ENCODE peak calls at places on chromosomes 4 and X, in five cellular contexts. G is ovary, A is pancreas, K is sigmoid colon, X is lower lobe of right lung. Q is an unnamed sample.

GRCh38 chrX:65502618-65503017 is 32.0 kb downstream of the LAS1L start:
- DNase-seq in A (no peak), K (no peak), X (no peak), G (no peak), Q (no peak)

GRCh38 chr4:176499518-176499917 is 179.8 kb downstream of the SPCS3 start:
- DNase-seq in K (no peak), G (no peak), A (no peak), X (no peak), Q (no peak)

GRCh38 chr4:74056858-74057562 is 18.5 kb upstream of the CXCL3 start:
- DNase-seq in K (no peak), X (no peak), A (no peak), G (no peak), Q (no peak)

GRCh38 chrX:97074400-97074799 is 190.7 kb downstream of the RPA4 start:
- DNase-seq in A (no peak), G (no peak), K (no peak), X (no peak), Q (no peak)

GRCh38 chr4:76930721-76931481 is 18.7 kb upstream of the SEPTIN11 start:
- DNase-seq in G (no peak), K (no peak), A (no peak), X (no peak), Q (no peak)

GRCh38 chr4:187937557-187937956 is 58.0 kb upstream of the ZFP42 start:
- DNase-seq in K (no peak), G (no peak), A (no peak), X (no peak), Q (no peak)

GRCh38 chr4:106615961-106616360 is 247.4 kb upstream of the GIMD1 start:
- DNase-seq in A (no peak), X (no peak), G (no peak), K (no peak), Q (no peak)

GRCh38 chr4:38687571-38688011 is 23.6 kb downstream of the KLF3 start:
- DNase-seq in G (no peak), K (no peak), A (no peak), X (no peak), Q (no peak)

GRCh38 chrX:16870861-16871584 is 861 bp upstream of the RBBP7 start:
- DNase-seq in A (peak), X (peak), K (peak), G (no peak), Q (peak)

GRCh38 chr4:118346495-118346894 is 6.3 kb downstream of the PRSS12 start:
- DNase-seq in X (no peak), A (no peak), K (no peak), G (no peak), Q (no peak)

GRCh38 chrX:17860179-17860780 is 818 bp downstream of the RAI2 start:
- DNase-seq in X (no peak), K (peak), A (no peak), G (peak), Q (no peak)

GRCh38 chr4:119570401-119570800 is 58.2 kb downstream of the PDE5A start:
- DNase-seq in G (no peak), A (no peak), K (no peak), X (no peak), Q (no peak)

GRCh38 chr4:183503497-183504063 is 1.3 kb upstream of the ING2 start:
- DNase-seq in K (no peak), X (no peak), G (no peak), A (no peak), Q (no peak)

GRCh38 chr4:51831133-51831532 is 11.8 kb upstream of the DCUN1D4 start:
- DNase-seq in G (peak), A (peak), K (peak), X (peak), Q (peak)

GRCh38 chr4:70251945-70252277 is 9.5 kb downstream of the CSN3 start:
- DNase-seq in A (no peak), K (no peak), X (no peak), G (no peak), Q (no peak)

GRCh38 chr4:11598591-11598990 is 169.9 kb upstream of the HS3ST1 start:
- DNase-seq in G (no peak), X (no peak), A (no peak), K (no peak), Q (no peak)

GRCh38 chr4:18664051-18664450 is 642.5 kb upstream of the LCORL start:
- DNase-seq in G (no peak), A (no peak), X (no peak), K (no peak), Q (peak)

GRCh38 chr4:52202931-52203330 is 151.8 kb downstream of the SPATA18 start:
- DNase-seq in K (no peak), G (no peak), A (no peak), X (no peak), Q (no peak)

GRCh38 chr4:31657859-31658258 is 937.7 kb downstream of the PCDH7 start:
- DNase-seq in K (no peak), G (no peak), X (no peak), A (no peak), Q (no peak)

GRCh38 chrX:20427173-20427770 is 160.6 kb upstream of the RPS6KA3 start:
- DNase-seq in X (no peak), A (no peak), K (no peak), G (no peak), Q (no peak)

GRCh38 chr4:139454646-139455045 is 725 bp downstream of the RAB33B start:
- DNase-seq in G (no peak), A (no peak), X (no peak), K (no peak), Q (no peak)

GRCh38 chr4:147825451-147826287 is 93.8 kb downstream of the ARHGAP10 start:
- DNase-seq in G (no peak), X (no peak), K (no peak), A (peak), Q (peak)

GRCh38 chr4:14877246-14878220 is 124.7 kb upstream of the CPEB2 start:
- DNase-seq in G (no peak), K (no peak), X (no peak), A (no peak), Q (no peak)

GRCh38 chrX:126701380-126701779 is 118.1 kb upstream of the PRR32 start:
- DNase-seq in K (no peak), A (no peak), G (no peak), X (no peak), Q (no peak)

GRCh38 chr4:114040319-114041116 is 61.1 kb upstream of the ARSJ start:
- DNase-seq in K (no peak), G (no peak), X (no peak), A (no peak), Q (no peak)

GRCh38 chr4:112111306-112111705 is 33.9 kb upstream of the FAM241A start:
- DNase-seq in X (no peak), K (no peak), A (no peak), G (no peak), Q (no peak)

GRCh38 chr4:112109455-112110425 is 35.5 kb upstream of the FAM241A start:
- DNase-seq in A (no peak), G (no peak), K (no peak), X (no peak), Q (no peak)

GRCh38 chr4:112114452-112114851 is 30.8 kb upstream of the FAM241A start:
- DNase-seq in K (no peak), G (no peak), A (no peak), X (no peak), Q (no peak)

GRCh38 chr4:112112590-112113170 is 32.6 kb upstream of the FAM241A start:
- DNase-seq in A (no peak), G (no peak), K (no peak), X (no peak), Q (no peak)

GRCh38 chr4:112113786-112114185 is 31.5 kb upstream of the FAM241A start:
- DNase-seq in X (no peak), K (no peak), G (no peak), A (no peak), Q (no peak)
- H3K27ac ChIP-seq in X (peak), K (no peak), G (no peak), A (no peak), Q (no peak)

GRCh38 chr4:152037435-152037834 is 276.6 kb upstream of the GATB start:
- DNase-seq in G (no peak), X (no peak), K (no peak), A (no peak), Q (no peak)

GRCh38 chr4:152036626-152037025 is 275.8 kb upstream of the GATB start:
- DNase-seq in X (no peak), G (no peak), K (no peak), A (no peak), Q (no peak)

GRCh38 chr4:152039085-152039484 is 278.3 kb upstream of the GATB start:
- DNase-seq in K (no peak), G (no peak), A (no peak), X (no peak), Q (no peak)

GRCh38 chr4:152041304-152041703 is 280.5 kb upstream of the GATB start:
- DNase-seq in K (no peak), A (no peak), G (no peak), X (no peak), Q (no peak)

GRCh38 chr4:152038238-152038637 is 277.4 kb upstream of the GATB start:
- DNase-seq in K (no peak), G (no peak), A (no peak), X (no peak), Q (no peak)
- H3K27ac ChIP-seq in K (peak), G (no peak), A (no peak), X (no peak), Q (no peak)

GRCh38 chrX:74420194-74421035 is 878 bp upstream of the SLC16A2 start:
- DNase-seq in K (peak), X (peak), A (peak), G (peak), Q (peak)
- H3K27ac ChIP-seq in K (peak), X (peak), A (peak), G (peak), Q (peak)

DNA sequence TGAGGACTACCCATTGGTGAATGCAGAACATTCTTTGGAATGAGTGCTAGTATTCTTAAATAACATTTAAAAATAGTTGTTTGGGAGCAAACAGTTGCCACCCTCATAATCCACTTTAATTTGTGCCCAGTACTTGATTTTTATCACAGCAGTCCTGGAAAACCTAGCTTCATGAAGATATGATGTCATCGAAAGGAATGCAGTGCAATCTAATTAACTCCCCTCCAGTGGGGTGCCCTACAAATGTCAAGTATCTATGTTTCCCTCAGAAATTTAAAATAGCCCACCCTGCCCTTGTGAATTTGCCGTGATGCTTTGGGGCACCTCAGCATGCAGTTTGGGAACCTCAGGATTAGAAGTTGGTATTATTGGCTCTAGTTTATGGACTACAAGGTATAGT is 5.4 kb downstream of the RAB9A start:
- DNase-seq in X (no peak), G (no peak), A (no peak), K (no peak), Q (no peak)
- H3K27ac ChIP-seq in X (no peak), G (no peak), A (no peak), K (peak), Q (no peak)